ENCODE peak calls at places on chromosomes 5 and 9, in seven cellular contexts. One of them, this sample, is unnamed.

GRCh38 chr9:97857603-97858392 is 4.8 kb downstream of the FOXE1 start:
- DNase-seq in heart right ventricle: no peak
- DNase-seq in left ventricle myocardium inferior: no peak
- DNase-seq in aorta: no peak
- DNase-seq in cardiac muscle cell: no peak
- DNase-seq in CD8-positive, alpha-beta memory T cell: no peak
- DNase-seq in neural progenitor cell: peak; percentile 64
- DNase-seq in this sample: peak; percentile 62

GRCh38 chr9:103997861-103998370 is 96.2 kb upstream of the SMC2 start:
- DNase-seq in heart right ventricle: no peak
- DNase-seq in left ventricle myocardium inferior: no peak
- DNase-seq in aorta: no peak
- DNase-seq in cardiac muscle cell: no peak
- DNase-seq in CD8-positive, alpha-beta memory T cell: no peak
- DNase-seq in neural progenitor cell: no peak
- DNase-seq in this sample: no peak

GRCh38 chr5:149392718-149393117 is 13.6 kb upstream of the IL17B start:
- DNase-seq in heart right ventricle: no peak
- DNase-seq in left ventricle myocardium inferior: no peak
- DNase-seq in aorta: no peak
- DNase-seq in cardiac muscle cell: peak; percentile 45
- DNase-seq in CD8-positive, alpha-beta memory T cell: no peak
- DNase-seq in neural progenitor cell: no peak
- DNase-seq in this sample: no peak

GRCh38 chr9:127402401-127403090 is 5.6 kb downstream of the SLC2A8 start:
- DNase-seq in heart right ventricle: no peak
- DNase-seq in left ventricle myocardium inferior: no peak
- DNase-seq in aorta: no peak
- DNase-seq in cardiac muscle cell: no peak
- DNase-seq in CD8-positive, alpha-beta memory T cell: no peak
- DNase-seq in neural progenitor cell: no peak
- DNase-seq in this sample: no peak

GRCh38 chr5:36744041-36744677 is 132.4 kb upstream of the NIPBL start:
- DNase-seq in heart right ventricle: no peak
- DNase-seq in left ventricle myocardium inferior: no peak
- DNase-seq in aorta: no peak
- DNase-seq in cardiac muscle cell: no peak
- DNase-seq in CD8-positive, alpha-beta memory T cell: no peak
- DNase-seq in neural progenitor cell: no peak
- DNase-seq in this sample: no peak

GRCh38 chr9:132367613-132368305 is 13.0 kb upstream of the SETX start:
- DNase-seq in heart right ventricle: no peak
- DNase-seq in left ventricle myocardium inferior: no peak
- DNase-seq in aorta: no peak
- DNase-seq in cardiac muscle cell: no peak
- DNase-seq in CD8-positive, alpha-beta memory T cell: no peak
- DNase-seq in neural progenitor cell: no peak
- DNase-seq in this sample: no peak

GRCh38 chr5:10762178-10762775 is 1.2 kb upstream of the DAP start:
- DNase-seq in heart right ventricle: peak; percentile 39
- DNase-seq in left ventricle myocardium inferior: peak; percentile 48
- DNase-seq in aorta: peak; percentile 78
- DNase-seq in cardiac muscle cell: peak; percentile 36
- DNase-seq in CD8-positive, alpha-beta memory T cell: no peak
- DNase-seq in neural progenitor cell: peak; percentile 25
- DNase-seq in this sample: no peak

GRCh38 chr9:28648723-28649122 is 1075.4 kb upstream of the C9orf72 start:
- DNase-seq in heart right ventricle: no peak
- DNase-seq in left ventricle myocardium inferior: no peak
- DNase-seq in aorta: no peak
- DNase-seq in cardiac muscle cell: no peak
- DNase-seq in CD8-positive, alpha-beta memory T cell: no peak
- DNase-seq in neural progenitor cell: peak; percentile 62
- DNase-seq in this sample: peak; percentile 5

GRCh38 chr9:128733256-128733655 is 9.3 kb upstream of the ZDHHC12 start:
- DNase-seq in heart right ventricle: no peak
- DNase-seq in left ventricle myocardium inferior: peak; percentile 60
- DNase-seq in aorta: peak; percentile 70
- DNase-seq in cardiac muscle cell: peak; percentile 92
- DNase-seq in CD8-positive, alpha-beta memory T cell: no peak
- DNase-seq in neural progenitor cell: peak; percentile 95
- DNase-seq in this sample: peak; percentile 96

GRCh38 chr5:165309446-165309845 is 1804.0 kb downstream of the MAT2B start:
- DNase-seq in heart right ventricle: no peak
- DNase-seq in left ventricle myocardium inferior: no peak
- DNase-seq in aorta: no peak
- DNase-seq in cardiac muscle cell: no peak
- DNase-seq in CD8-positive, alpha-beta memory T cell: no peak
- DNase-seq in neural progenitor cell: no peak
- DNase-seq in this sample: no peak

GRCh38 chr9:14437336-14438231 is 123.6 kb upstream of the NFIB start:
- DNase-seq in heart right ventricle: peak; percentile 23
- DNase-seq in left ventricle myocardium inferior: no peak
- DNase-seq in aorta: no peak
- DNase-seq in cardiac muscle cell: no peak
- DNase-seq in CD8-positive, alpha-beta memory T cell: no peak
- DNase-seq in neural progenitor cell: no peak
- DNase-seq in this sample: no peak

GRCh38 chr5:72523960-72524582 is 16.9 kb upstream of the ZNF366 start:
- DNase-seq in heart right ventricle: no peak
- DNase-seq in left ventricle myocardium inferior: no peak
- DNase-seq in aorta: no peak
- DNase-seq in cardiac muscle cell: peak; percentile 91
- DNase-seq in CD8-positive, alpha-beta memory T cell: no peak
- DNase-seq in neural progenitor cell: peak; percentile 64
- DNase-seq in this sample: peak; percentile 31

GRCh38 chr5:180114304-180115003 is 42.9 kb upstream of the RNF130 start:
- DNase-seq in heart right ventricle: no peak
- DNase-seq in left ventricle myocardium inferior: no peak
- DNase-seq in aorta: no peak
- DNase-seq in cardiac muscle cell: no peak
- DNase-seq in CD8-positive, alpha-beta memory T cell: no peak
- DNase-seq in neural progenitor cell: no peak
- DNase-seq in this sample: peak; percentile 47

GRCh38 chr5:81835813-81836458 is 85.0 kb upstream of the SSBP2 start:
- DNase-seq in heart right ventricle: no peak
- DNase-seq in left ventricle myocardium inferior: no peak
- DNase-seq in aorta: no peak
- DNase-seq in cardiac muscle cell: no peak
- DNase-seq in CD8-positive, alpha-beta memory T cell: no peak
- DNase-seq in neural progenitor cell: no peak
- DNase-seq in this sample: no peak

GRCh38 chr9:128190516-128191405 is 611 bp downstream of the CIZ1 start:
- DNase-seq in heart right ventricle: peak; percentile 16
- DNase-seq in left ventricle myocardium inferior: no peak
- DNase-seq in aorta: no peak
- DNase-seq in cardiac muscle cell: no peak
- DNase-seq in CD8-positive, alpha-beta memory T cell: no peak
- DNase-seq in neural progenitor cell: peak; percentile 23
- DNase-seq in this sample: peak; percentile 74

GRCh38 chr5:78504726-78505431 is 143.7 kb downstream of the LHFPL2 start:
- DNase-seq in heart right ventricle: peak; percentile 80
- DNase-seq in left ventricle myocardium inferior: peak; percentile 85
- DNase-seq in aorta: peak; percentile 92
- DNase-seq in cardiac muscle cell: peak; percentile 99
- DNase-seq in CD8-positive, alpha-beta memory T cell: no peak
- DNase-seq in neural progenitor cell: no peak
- DNase-seq in this sample: no peak

GRCh38 chr9:87007711-87008360 is 60.5 kb upstream of the GAS1 start:
- DNase-seq in heart right ventricle: no peak
- DNase-seq in left ventricle myocardium inferior: no peak
- DNase-seq in aorta: no peak
- DNase-seq in cardiac muscle cell: peak; percentile 27
- DNase-seq in CD8-positive, alpha-beta memory T cell: no peak
- DNase-seq in neural progenitor cell: no peak
- DNase-seq in this sample: no peak

GRCh38 chr5:140346348-140347221 is at the start of gene HBEGF:
- DNase-seq in heart right ventricle: peak; percentile 88
- DNase-seq in left ventricle myocardium inferior: peak; percentile 88
- DNase-seq in aorta: peak; percentile 87
- DNase-seq in cardiac muscle cell: peak; percentile 78
- DNase-seq in CD8-positive, alpha-beta memory T cell: peak; percentile 39
- DNase-seq in neural progenitor cell: peak; percentile 97
- DNase-seq in this sample: peak; percentile 98
- H3K4me3 ChIP-seq in heart right ventricle: peak within 1 kb of the TSS; percentile 78
- H3K4me3 ChIP-seq in left ventricle myocardium inferior: peak within 1 kb of the TSS; percentile 75
- H3K4me3 ChIP-seq in aorta: peak within 1 kb of the TSS; percentile 56
- H3K4me3 ChIP-seq in cardiac muscle cell: peak within 1 kb of the TSS; percentile 48
- H3K4me3 ChIP-seq in CD8-positive, alpha-beta memory T cell: peak within 1 kb of the TSS; percentile 51
- H3K4me3 ChIP-seq in neural progenitor cell: peak within 1 kb of the TSS; percentile 59
- H3K4me3 ChIP-seq in this sample: peak within 1 kb of the TSS; percentile 68

GRCh38 chr9:9771314-9771713 is 841.5 kb downstream of the PTPRD start:
- DNase-seq in heart right ventricle: no peak
- DNase-seq in left ventricle myocardium inferior: no peak
- DNase-seq in aorta: no peak
- DNase-seq in cardiac muscle cell: no peak
- DNase-seq in CD8-positive, alpha-beta memory T cell: no peak
- DNase-seq in neural progenitor cell: no peak
- DNase-seq in this sample: no peak
- H3K27me3 ChIP-seq in heart right ventricle: no peaks in the 10 kb centered on the region
- H3K27me3 ChIP-seq in left ventricle myocardium inferior: no peaks in the 10 kb centered on the region
- H3K27me3 ChIP-seq in aorta: no peaks in the 10 kb centered on the region
- H3K27me3 ChIP-seq in cardiac muscle cell: no peaks in the 10 kb centered on the region
- H3K27me3 ChIP-seq in CD8-positive, alpha-beta memory T cell: no peaks in the 10 kb centered on the region
- H3K27me3 ChIP-seq in neural progenitor cell: no peaks in the 10 kb centered on the region
- H3K27me3 ChIP-seq in this sample: no peaks in the 10 kb centered on the region

DNA sequence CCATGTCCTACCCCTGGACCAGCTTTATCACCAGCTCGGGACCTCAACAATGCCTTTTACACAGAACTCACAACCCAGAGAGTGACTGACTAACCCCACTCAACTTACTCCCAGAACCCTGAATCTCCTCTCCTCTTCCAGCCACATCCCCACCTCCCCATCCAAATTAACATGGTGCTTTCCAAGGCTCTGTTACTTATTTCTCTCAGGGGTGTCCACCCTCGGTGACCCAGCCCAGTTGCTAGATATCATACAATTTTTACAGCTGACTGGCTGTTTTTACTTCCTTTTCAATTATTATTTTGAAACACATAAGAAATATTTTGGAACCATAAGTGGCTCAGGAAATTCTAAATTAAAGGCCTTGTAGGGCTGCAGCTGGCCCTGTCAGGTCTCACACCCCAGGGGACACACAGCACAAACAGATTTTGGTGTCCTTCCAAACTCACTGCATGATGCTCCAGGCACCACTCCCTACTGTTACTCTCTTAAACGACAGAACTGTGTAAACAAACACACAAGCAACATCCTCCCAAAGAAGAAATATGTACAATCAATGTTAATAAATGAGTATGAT is 180.6 kb downstream of the ADAMTS12 start:
- DNase-seq in heart right ventricle: no peak
- DNase-seq in left ventricle myocardium inferior: peak; percentile 33
- DNase-seq in aorta: no peak
- DNase-seq in cardiac muscle cell: no peak
- DNase-seq in CD8-positive, alpha-beta memory T cell: no peak
- DNase-seq in neural progenitor cell: no peak
- DNase-seq in this sample: no peak
- H3K36me3 ChIP-seq in heart right ventricle: no peaks in the 10 kb centered on the region
- H3K36me3 ChIP-seq in left ventricle myocardium inferior: no peaks in the 10 kb centered on the region
- H3K36me3 ChIP-seq in aorta: no peaks in the 10 kb centered on the region
- H3K36me3 ChIP-seq in cardiac muscle cell: no peaks in the 10 kb centered on the region
- H3K36me3 ChIP-seq in CD8-positive, alpha-beta memory T cell: no peaks in the 10 kb centered on the region
- H3K36me3 ChIP-seq in neural progenitor cell: no peaks in the 10 kb centered on the region
- H3K36me3 ChIP-seq in this sample: no peaks in the 10 kb centered on the region

DNA sequence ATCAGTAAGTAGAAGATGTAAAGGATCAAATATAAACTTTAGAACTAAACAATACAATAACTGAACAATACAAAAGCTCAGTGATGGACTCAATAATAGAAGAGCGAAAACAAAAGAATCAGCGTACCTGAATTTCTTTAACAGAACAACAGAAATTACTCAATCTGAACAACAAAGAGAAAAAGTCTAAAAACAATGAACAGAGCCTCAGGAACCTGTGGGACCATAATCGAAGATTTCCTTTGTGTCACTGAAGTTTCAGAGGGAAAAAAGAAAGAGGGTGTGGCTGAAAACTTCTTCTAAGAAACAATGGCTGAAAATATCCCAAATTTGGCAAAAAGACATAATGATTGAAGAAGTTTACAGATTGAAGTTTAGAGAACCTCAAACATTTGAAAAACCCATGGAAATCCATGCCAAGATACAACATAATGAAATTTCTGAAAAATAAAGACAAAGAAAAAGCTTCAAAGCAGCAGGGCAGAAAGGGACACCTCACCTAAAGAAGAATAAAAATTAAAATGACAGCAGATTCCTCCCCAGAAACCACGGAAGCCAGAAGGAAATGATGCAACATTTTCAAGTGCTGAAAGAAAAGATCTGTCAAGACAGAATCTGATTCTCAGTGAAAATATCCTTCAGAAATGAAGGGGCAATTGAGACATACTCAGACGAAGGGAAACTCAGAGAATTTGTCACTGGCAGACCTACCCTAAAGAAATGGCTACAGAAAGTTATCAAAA is 288.8 kb downstream of the ARL15 start:
- DNase-seq in heart right ventricle: no peak
- DNase-seq in left ventricle myocardium inferior: no peak
- DNase-seq in aorta: no peak
- DNase-seq in cardiac muscle cell: peak; percentile 43
- DNase-seq in CD8-positive, alpha-beta memory T cell: no peak
- DNase-seq in neural progenitor cell: no peak
- DNase-seq in this sample: no peak
- H3K4me3 ChIP-seq in heart right ventricle: no peak overlapping the region
- H3K4me3 ChIP-seq in left ventricle myocardium inferior: no peak overlapping the region
- H3K4me3 ChIP-seq in aorta: no peak overlapping the region
- H3K4me3 ChIP-seq in cardiac muscle cell: no peak overlapping the region
- H3K4me3 ChIP-seq in CD8-positive, alpha-beta memory T cell: no peak overlapping the region
- H3K4me3 ChIP-seq in neural progenitor cell: no peak overlapping the region
- H3K4me3 ChIP-seq in this sample: no peak overlapping the region

DNA sequence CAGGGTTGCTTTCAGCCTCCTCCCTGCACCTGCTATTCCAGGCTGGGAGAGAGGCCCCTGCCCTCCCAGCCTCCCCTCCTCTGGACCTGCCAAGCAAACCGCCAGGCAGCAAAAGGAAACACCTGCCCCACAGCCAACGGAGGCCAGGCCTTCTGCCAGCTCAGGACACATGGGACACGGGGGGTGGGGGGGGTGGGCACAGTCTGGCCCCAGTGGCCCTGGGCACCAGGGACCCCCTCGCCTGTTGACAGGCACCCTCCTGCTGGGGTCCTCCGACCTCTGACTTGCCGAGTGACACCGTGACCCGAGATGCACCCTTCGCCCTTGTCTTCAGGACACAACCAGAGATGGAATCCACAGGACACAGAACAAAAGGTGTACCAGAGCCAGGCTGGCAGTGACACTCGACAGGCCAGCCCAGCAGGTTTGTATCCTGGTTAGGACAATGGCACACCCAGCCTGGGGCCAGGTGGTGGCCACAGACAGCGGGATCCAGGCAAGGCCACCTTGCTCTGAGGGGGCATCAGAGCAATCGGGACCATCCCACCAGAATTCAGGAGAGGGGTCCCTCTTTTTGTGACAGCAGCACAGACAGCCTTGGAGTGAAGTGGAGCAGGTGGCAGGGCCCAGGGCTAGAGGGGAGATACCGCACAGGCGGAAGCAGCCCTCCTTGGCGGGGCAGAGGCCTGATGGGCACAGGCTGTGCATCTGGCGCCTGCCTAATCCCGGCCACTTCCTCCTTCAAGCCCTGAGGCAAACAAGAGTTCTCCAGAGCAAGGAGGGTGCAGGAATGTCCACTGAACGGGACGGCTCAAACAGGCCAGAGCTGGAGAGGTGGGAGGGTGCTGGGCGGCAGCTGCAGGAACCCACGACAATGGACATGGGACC is 1.3 kb upstream of the TMEM210 start:
- DNase-seq in heart right ventricle: no peak
- DNase-seq in left ventricle myocardium inferior: no peak
- DNase-seq in aorta: no peak
- DNase-seq in cardiac muscle cell: no peak
- DNase-seq in CD8-positive, alpha-beta memory T cell: no peak
- DNase-seq in neural progenitor cell: no peak
- DNase-seq in this sample: peak; percentile 72
- H3K27me3 ChIP-seq in heart right ventricle: peaks cover 20% of the 10 kb centered on the region
- H3K27me3 ChIP-seq in left ventricle myocardium inferior: peaks cover 35% of the 10 kb centered on the region
- H3K27me3 ChIP-seq in aorta: no peaks in the 10 kb centered on the region
- H3K27me3 ChIP-seq in cardiac muscle cell: peaks cover 80% of the 10 kb centered on the region
- H3K27me3 ChIP-seq in CD8-positive, alpha-beta memory T cell: peaks cover 14% of the 10 kb centered on the region
- H3K27me3 ChIP-seq in neural progenitor cell: peaks cover 87% of the 10 kb centered on the region
- H3K27me3 ChIP-seq in this sample: peaks cover 29% of the 10 kb centered on the region